ENCODE peak calls at places on chromosomes 12 and 14, in five cellular contexts. Z, F, L, Q and T are unnamed samples.

GRCh38 chr14:51165415-51165814 is 70.5 kb upstream of the TRIM9 start:
- DNase-seq in Z (no peak), F (no peak), L (no peak), Q (no peak), T (no peak)

GRCh38 chr12:97408363-97408762 is 54.2 kb upstream of the RMST start:
- DNase-seq in Z (no peak), F (no peak), L (no peak), Q (no peak), T (no peak)

GRCh38 chr14:59150990-59151389 is 37.5 kb upstream of the DAAM1 start:
- DNase-seq in Z (no peak), F (no peak), L (no peak), Q (no peak), T (no peak)

GRCh38 chr14:22866874-22867273 is 4.7 kb upstream of the LRP10 start:
- DNase-seq in Z (no peak), F (no peak), L (no peak), Q (no peak), T (no peak)

GRCh38 chr12:92552412-92553108 is 150.2 kb upstream of the PLEKHG7 start:
- DNase-seq in Z (no peak), F (no peak), L (no peak), Q (no peak), T (no peak)

GRCh38 chr12:19288603-19289244 is 150.6 kb upstream of the AEBP2 start:
- DNase-seq in Z (no peak), F (no peak), L (peak; percentile 37), Q (no peak), T (peak; percentile 37)

GRCh38 chr14:92991536-92991935 is 68.6 kb downstream of the CHGA start:
- DNase-seq in Z (no peak), F (no peak), L (no peak), Q (no peak), T (no peak)

GRCh38 chr12:93376436-93377251 is 1.1 kb upstream of the NUDT4 start:
- DNase-seq in Z (peak; percentile 33), F (peak; percentile 26), L (peak; percentile 81), Q (no peak), T (no peak)

GRCh38 chr12:54401127-54401526 is 16.6 kb upstream of the ZNF385A start:
- DNase-seq in Z (no peak), F (no peak), L (no peak), Q (no peak), T (no peak)

GRCh38 chr12:92162079-92162478 is 16.4 kb upstream of the BTG1 start:
- DNase-seq in Z (no peak), F (no peak), L (no peak), Q (no peak), T (no peak)

GRCh38 chr12:26113853-26114719 is 10.8 kb downstream of the BHLHE41 start:
- DNase-seq in Z (peak; percentile 91), F (peak; percentile 67), L (peak; percentile 89), Q (peak; percentile 78), T (peak; percentile 88)

GRCh38 chr12:49232940-49233841 is 31.7 kb upstream of the TUBA1C start:
- DNase-seq in Z (peak; percentile 83), F (peak; percentile 64), L (peak; percentile 92), Q (no peak), T (no peak)

GRCh38 chr14:80621701-80622100 is 319.8 kb downstream of the CEP128 start:
- DNase-seq in Z (no peak), F (no peak), L (no peak), Q (peak; percentile 34), T (no peak)

GRCh38 chr14:21978184-21978998 is 304.8 kb upstream of the OR4E1 start:
- DNase-seq in Z (peak; percentile 7), F (peak; percentile 53), L (peak; percentile 75), Q (no peak), T (peak; percentile 45)

GRCh38 chr12:25615119-25615518 is 62.0 kb upstream of the LMNTD1 start:
- DNase-seq in Z (no peak), F (no peak), L (no peak), Q (peak; percentile 65), T (no peak)

GRCh38 chr12:132580701-132581292 is 29.6 kb downstream of the LRCOL1 start:
- DNase-seq in Z (no peak), F (no peak), L (no peak), Q (no peak), T (no peak)

GRCh38 chr14:93490001-93490400 is 59.3 kb downstream of the UNC79 start:
- DNase-seq in Z (no peak), F (no peak), L (peak; percentile 76), Q (no peak), T (no peak)

GRCh38 chr12:109718390-109718789 is 4.8 kb downstream of the FAM222A start:
- DNase-seq in Z (peak; percentile 69), F (peak; percentile 64), L (peak; percentile 94), Q (no peak), T (no peak)

GRCh38 chr14:34951286-34951685 is 31.5 kb upstream of the SRP54 start:
- DNase-seq in Z (no peak), F (no peak), L (no peak), Q (no peak), T (no peak)